ENCODE peak calls at places on chromosomes 13 and 19, in five cellular contexts. One of them, this sample, is unnamed.

GRCh38 chr13:23799945-23800344 is 89.3 kb downstream of the MIPEP start:
- DNase-seq in mammary epithelial cell: no peak
- DNase-seq in heart right ventricle: no peak
- DNase-seq in spleen: no peak
- DNase-seq in cardiac muscle cell: peak; percentile 17
- DNase-seq in this sample: no peak

GRCh38 chr19:41531438-41532311 is 44.3 kb upstream of the CEACAM21 start:
- DNase-seq in mammary epithelial cell: peak; percentile 40
- DNase-seq in cardiac muscle cell: peak; percentile 95
- DNase-seq in spleen: peak; percentile 91
- DNase-seq in heart right ventricle: peak; percentile 92
- DNase-seq in this sample: peak; percentile 87

GRCh38 chr19:51689751-51690358 is 3.3 kb upstream of the SPACA6 start:
- DNase-seq in cardiac muscle cell: peak; percentile 68
- DNase-seq in mammary epithelial cell: no peak
- DNase-seq in heart right ventricle: peak; percentile 46
- DNase-seq in spleen: peak; percentile 76
- DNase-seq in this sample: peak; percentile 56

GRCh38 chr19:22052644-22053013 is 345 bp downstream of the ZNF257 start:
- DNase-seq in mammary epithelial cell: no peak
- DNase-seq in cardiac muscle cell: peak; percentile 2
- DNase-seq in heart right ventricle: no peak
- DNase-seq in spleen: peak; percentile 79
- DNase-seq in this sample: peak; percentile 30

GRCh38 chr19:961866-962620 is 22.1 kb upstream of the WDR18 start:
- DNase-seq in spleen: no peak
- DNase-seq in cardiac muscle cell: no peak
- DNase-seq in heart right ventricle: no peak
- DNase-seq in mammary epithelial cell: no peak
- DNase-seq in this sample: no peak

GRCh38 chr19:12788682-12789097 is 2.6 kb upstream of the JUNB start:
- DNase-seq in heart right ventricle: peak; percentile 92
- DNase-seq in mammary epithelial cell: peak; percentile 78
- DNase-seq in spleen: peak; percentile 92
- DNase-seq in cardiac muscle cell: peak; percentile 78
- DNase-seq in this sample: peak; percentile 94

GRCh38 chr19:48190288-48191284 is 20.1 kb downstream of the ZSWIM9 start:
- DNase-seq in mammary epithelial cell: peak; percentile 99
- DNase-seq in heart right ventricle: no peak
- DNase-seq in cardiac muscle cell: peak; percentile 79
- DNase-seq in spleen: no peak
- DNase-seq in this sample: no peak

GRCh38 chr19:2083174-2083854 is 12.8 kb downstream of the MOB3A start:
- DNase-seq in spleen: peak; percentile 90
- DNase-seq in heart right ventricle: peak; percentile 50
- DNase-seq in mammary epithelial cell: no peak
- DNase-seq in cardiac muscle cell: no peak
- DNase-seq in this sample: no peak

GRCh38 chr19:2345794-2346663 is 14.0 kb upstream of the TMPRSS9 start:
- DNase-seq in mammary epithelial cell: no peak
- DNase-seq in cardiac muscle cell: peak; percentile 65
- DNase-seq in heart right ventricle: no peak
- DNase-seq in spleen: no peak
- DNase-seq in this sample: no peak

GRCh38 chr19:827710-828321 is at the start of gene AZU1:
- DNase-seq in spleen: peak; percentile 81
- DNase-seq in mammary epithelial cell: no peak
- DNase-seq in cardiac muscle cell: no peak
- DNase-seq in heart right ventricle: no peak
- DNase-seq in this sample: no peak

GRCh38 chr19:35141627-35142401 is 1.2 kb upstream of the FXYD7 start:
- DNase-seq in cardiac muscle cell: peak; percentile 31
- DNase-seq in spleen: no peak
- DNase-seq in heart right ventricle: no peak
- DNase-seq in mammary epithelial cell: no peak
- DNase-seq in this sample: no peak

GRCh38 chr13:98441056-98441676 is 135.7 kb downstream of the STK24 start:
- DNase-seq in spleen: no peak
- DNase-seq in mammary epithelial cell: no peak
- DNase-seq in heart right ventricle: no peak
- DNase-seq in cardiac muscle cell: no peak
- DNase-seq in this sample: no peak

GRCh38 chr13:25415196-25415595 is 43.4 kb downstream of the ATP8A2 start:
- DNase-seq in spleen: no peak
- DNase-seq in cardiac muscle cell: no peak
- DNase-seq in mammary epithelial cell: no peak
- DNase-seq in heart right ventricle: no peak
- DNase-seq in this sample: no peak

GRCh38 chr13:66644855-66645460 is 585.2 kb downstream of the PCDH9 start:
- DNase-seq in heart right ventricle: no peak
- DNase-seq in cardiac muscle cell: no peak
- DNase-seq in mammary epithelial cell: no peak
- DNase-seq in spleen: no peak
- DNase-seq in this sample: no peak

GRCh38 chr13:71118779-71119364 is 748.1 kb downstream of the DACH1 start:
- DNase-seq in heart right ventricle: no peak
- DNase-seq in cardiac muscle cell: no peak
- DNase-seq in mammary epithelial cell: no peak
- DNase-seq in spleen: no peak
- DNase-seq in this sample: no peak

GRCh38 chr19:5246554-5247155 is 94.0 kb downstream of the PTPRS start:
- DNase-seq in spleen: no peak
- DNase-seq in heart right ventricle: no peak
- DNase-seq in mammary epithelial cell: no peak
- DNase-seq in cardiac muscle cell: no peak
- DNase-seq in this sample: no peak

GRCh38 chr13:102726430-102726829 is 31.6 kb upstream of the METTL21C start:
- DNase-seq in heart right ventricle: no peak
- DNase-seq in mammary epithelial cell: peak; percentile 39
- DNase-seq in spleen: no peak
- DNase-seq in cardiac muscle cell: no peak
- DNase-seq in this sample: no peak

GRCh38 chr13:66660013-66660804 is 569.9 kb downstream of the PCDH9 start:
- DNase-seq in heart right ventricle: no peak
- DNase-seq in mammary epithelial cell: peak; percentile 61
- DNase-seq in cardiac muscle cell: peak; percentile 54
- DNase-seq in spleen: no peak
- DNase-seq in this sample: no peak

GRCh38 chr13:113411216-113412023 is 41.9 kb downstream of the ADPRHL1 start:
- DNase-seq in mammary epithelial cell: peak; percentile 69
- DNase-seq in spleen: peak; percentile 53
- DNase-seq in cardiac muscle cell: peak; percentile 74
- DNase-seq in heart right ventricle: peak; percentile 69
- DNase-seq in this sample: peak; percentile 67

GRCh38 chr19:15421726-15422260 is 3.0 kb upstream of the AKAP8L start:
- DNase-seq in mammary epithelial cell: no peak
- DNase-seq in spleen: no peak
- DNase-seq in heart right ventricle: peak; percentile 63
- DNase-seq in cardiac muscle cell: no peak
- DNase-seq in this sample: peak; percentile 80

GRCh38 chr19:29966594-29967249 is 24.7 kb downstream of the URI1 start:
- DNase-seq in spleen: no peak
- DNase-seq in mammary epithelial cell: no peak
- DNase-seq in heart right ventricle: no peak
- DNase-seq in cardiac muscle cell: peak; percentile 31
- DNase-seq in this sample: no peak

GRCh38 chr19:6754136-6754535 is 13.1 kb downstream of the SH2D3A start:
- DNase-seq in cardiac muscle cell: no peak
- DNase-seq in mammary epithelial cell: no peak
- DNase-seq in heart right ventricle: no peak
- DNase-seq in spleen: peak; percentile 76
- DNase-seq in this sample: no peak

GRCh38 chr19:29672933-29673336 is 7.7 kb downstream of the PLEKHF1 start:
- DNase-seq in mammary epithelial cell: no peak
- DNase-seq in cardiac muscle cell: no peak
- DNase-seq in spleen: peak; percentile 94
- DNase-seq in heart right ventricle: no peak
- DNase-seq in this sample: no peak

GRCh38 chr19:18940791-18941627 is at the start of gene HOMER3:
- DNase-seq in heart right ventricle: peak; percentile 85
- DNase-seq in spleen: peak; percentile 95
- DNase-seq in cardiac muscle cell: peak; percentile 72
- DNase-seq in mammary epithelial cell: no peak
- DNase-seq in this sample: peak; percentile 88

GRCh38 chr13:28558567-28558966 is 63.6 kb upstream of the FLT1 start:
- DNase-seq in spleen: no peak
- DNase-seq in heart right ventricle: peak; percentile 48
- DNase-seq in mammary epithelial cell: no peak
- DNase-seq in cardiac muscle cell: peak; percentile 21
- DNase-seq in this sample: peak; percentile 66

GRCh38 chr13:76884167-76884566 is 2.0 kb downstream of the KCTD12 start:
- DNase-seq in cardiac muscle cell: peak; percentile 73
- DNase-seq in mammary epithelial cell: peak; percentile 49
- DNase-seq in heart right ventricle: peak; percentile 45
- DNase-seq in spleen: peak; percentile 81
- DNase-seq in this sample: peak; percentile 50

GRCh38 chr19:1106841-1107654 is 3.3 kb downstream of the GPX4 start:
- DNase-seq in cardiac muscle cell: peak; percentile 72
- DNase-seq in mammary epithelial cell: peak; percentile 55
- DNase-seq in spleen: peak; percentile 83
- DNase-seq in heart right ventricle: no peak
- DNase-seq in this sample: no peak

GRCh38 chr19:2602391-2603181 is 99.9 kb downstream of the GNG7 start:
- DNase-seq in heart right ventricle: peak; percentile 78
- DNase-seq in cardiac muscle cell: peak; percentile 97
- DNase-seq in mammary epithelial cell: peak; percentile 46
- DNase-seq in spleen: peak; percentile 76
- DNase-seq in this sample: peak; percentile 82

GRCh38 chr13:113573065-113573464 is 11.5 kb upstream of the TFDP1 start:
- DNase-seq in heart right ventricle: no peak
- DNase-seq in mammary epithelial cell: peak; percentile 16
- DNase-seq in spleen: no peak
- DNase-seq in cardiac muscle cell: no peak
- DNase-seq in this sample: no peak

GRCh38 chr13:113968463-113969310 is 5.2 kb downstream of the C13orf46 start:
- DNase-seq in heart right ventricle: no peak
- DNase-seq in cardiac muscle cell: no peak
- DNase-seq in mammary epithelial cell: no peak
- DNase-seq in spleen: peak; percentile 56
- DNase-seq in this sample: no peak

GRCh38 chr19:43664008-43664407 is 6.0 kb downstream of the PLAUR start:
- DNase-seq in heart right ventricle: peak; percentile 33
- DNase-seq in mammary epithelial cell: no peak
- DNase-seq in cardiac muscle cell: no peak
- DNase-seq in spleen: no peak
- DNase-seq in this sample: no peak

GRCh38 chr13:110546933-110547332 is 14.6 kb downstream of the RAB20 start:
- DNase-seq in cardiac muscle cell: peak; percentile 97
- DNase-seq in mammary epithelial cell: peak; percentile 41
- DNase-seq in spleen: peak; percentile 84
- DNase-seq in heart right ventricle: peak; percentile 89
- DNase-seq in this sample: peak; percentile 94

GRCh38 chr13:99382428-99383133 is 75.4 kb upstream of the GPR183 start:
- DNase-seq in heart right ventricle: no peak
- DNase-seq in cardiac muscle cell: no peak
- DNase-seq in mammary epithelial cell: peak; percentile 14
- DNase-seq in spleen: no peak
- DNase-seq in this sample: no peak

GRCh38 chr19:39345956-39346355 is 3.7 kb downstream of the SAMD4B start:
- DNase-seq in heart right ventricle: no peak
- DNase-seq in mammary epithelial cell: no peak
- DNase-seq in spleen: no peak
- DNase-seq in cardiac muscle cell: no peak
- DNase-seq in this sample: no peak
- TF ChIP-seq CTCF in heart right ventricle: no peak
- TF ChIP-seq CTCF in mammary epithelial cell: no peak
- TF ChIP-seq CTCF in spleen: no peak
- TF ChIP-seq CTCF in cardiac muscle cell: peak; percentile 15
- TF ChIP-seq CTCF in this sample: no peak

DNA sequence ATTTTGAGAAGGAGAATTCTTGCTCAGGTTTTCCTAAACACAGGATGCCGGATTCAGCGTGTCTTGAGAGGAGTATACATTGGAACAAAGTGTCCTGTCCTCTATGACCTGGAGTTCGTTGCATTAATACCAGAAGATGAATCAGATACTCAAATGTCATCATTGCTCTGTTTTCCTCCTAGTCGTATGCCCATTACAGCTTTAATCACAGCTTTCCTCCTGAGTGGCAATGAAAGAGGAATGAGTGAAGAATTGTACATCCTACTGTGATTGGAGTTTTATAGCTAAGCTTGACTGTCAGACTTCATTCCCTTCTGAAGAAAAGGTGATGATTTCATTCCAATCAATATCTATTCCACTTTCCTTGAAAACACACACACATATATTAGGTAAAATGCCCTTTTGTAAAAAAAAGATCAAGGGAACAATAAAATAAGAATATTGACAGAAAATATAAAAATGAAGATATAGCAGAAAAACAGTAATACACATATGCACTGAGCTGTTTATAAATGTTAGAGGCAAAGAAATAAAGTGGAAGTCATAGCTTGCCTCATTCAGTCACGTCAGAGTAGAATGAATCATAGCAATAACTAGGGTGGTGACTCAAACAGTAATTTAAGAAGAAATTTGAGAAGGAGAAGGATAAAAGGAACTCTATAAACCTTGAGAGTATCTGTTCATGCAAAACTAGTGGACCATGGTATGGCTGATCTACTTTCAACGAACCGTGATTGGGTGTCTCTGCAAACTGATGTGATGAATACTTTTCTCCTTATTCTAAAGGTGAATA is 501.5 kb downstream of the SUCLA2 start:
- DNase-seq in mammary epithelial cell: peak; percentile 81
- DNase-seq in cardiac muscle cell: peak; percentile 71
- DNase-seq in spleen: no peak
- DNase-seq in heart right ventricle: no peak
- DNase-seq in this sample: no peak
- H3K27ac ChIP-seq in mammary epithelial cell: peak overlapping the region; percentile 79
- H3K27ac ChIP-seq in cardiac muscle cell: no peak overlapping the region
- H3K27ac ChIP-seq in spleen: no peak overlapping the region
- H3K27ac ChIP-seq in heart right ventricle: no peak overlapping the region
- H3K27ac ChIP-seq in this sample: no peak overlapping the region

GRCh38 chr19:39415111-39416046 is 2.9 kb downstream of the PLEKHG2 start:
- DNase-seq in spleen: no peak
- DNase-seq in cardiac muscle cell: no peak
- DNase-seq in heart right ventricle: no peak
- DNase-seq in mammary epithelial cell: no peak
- DNase-seq in this sample: no peak
- TF ChIP-seq CTCF in spleen: no peak
- TF ChIP-seq CTCF in cardiac muscle cell: peak; percentile 5
- TF ChIP-seq CTCF in heart right ventricle: no peak
- TF ChIP-seq CTCF in mammary epithelial cell: no peak
- TF ChIP-seq CTCF in this sample: no peak

DNA sequence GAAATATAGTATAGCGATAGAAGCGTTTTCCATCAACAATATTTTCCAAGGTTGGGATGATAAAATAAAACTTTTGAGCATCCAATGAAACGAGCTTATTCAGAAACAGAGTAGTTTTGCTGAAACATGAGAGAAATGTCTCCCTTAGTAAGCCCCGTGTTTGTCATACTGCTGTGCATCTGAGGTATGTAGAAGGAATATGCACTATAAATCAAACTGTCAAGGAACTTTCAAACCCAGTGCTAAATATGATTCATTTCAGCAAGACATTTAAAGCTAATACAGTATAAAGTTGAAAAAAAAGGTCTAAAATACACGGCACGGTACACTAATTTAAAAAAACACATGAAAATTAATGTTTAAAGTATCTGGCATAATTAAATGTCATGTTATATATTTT is 546.2 kb downstream of the SLITRK5 start:
- DNase-seq in heart right ventricle: no peak
- DNase-seq in spleen: no peak
- DNase-seq in cardiac muscle cell: no peak
- DNase-seq in mammary epithelial cell: no peak
- DNase-seq in this sample: no peak
- H3K27ac ChIP-seq in heart right ventricle: no peak overlapping the region
- H3K27ac ChIP-seq in spleen: no peak overlapping the region
- H3K27ac ChIP-seq in cardiac muscle cell: no peak overlapping the region
- H3K27ac ChIP-seq in mammary epithelial cell: no peak overlapping the region
- H3K27ac ChIP-seq in this sample: no peak overlapping the region

This sample was measured in heart left ventricle.